ENCODE peak calls at places on chromosomes 11 and 22, in ten cellular contexts. P is AG09309; C is endothelial cell of umbilical vein; R is lower leg skin; H is fibroblast of the aortic adventitia; O is brain microvascular endothelial cell; Y is fibroblast of pulmonary artery; T is CD8-positive, alpha-beta T cell; Z is SK-N-SH; K is cardiac muscle cell. U is an unnamed sample.

GRCh38 chr11:26537341-26537740 is 34.7 kb downstream of the MUC15 start:
- DNase-seq in R (no peak), C (no peak), T (no peak), P (no peak), Y (no peak), O (no peak), K (no peak), Z (no peak), H (no peak), U (no peak)

GRCh38 chr11:44754876-44755552 is 28.3 kb downstream of the TSPAN18 start:
- DNase-seq in H (no peak), R (no peak), P (no peak), K (no peak), O (no peak), C (no peak), T (no peak), Z (peak), Y (no peak), U (no peak)

GRCh38 chr11:10375280-10376048 is 70.6 kb downstream of the ADM start:
- DNase-seq in K (no peak), C (no peak), H (peak), T (no peak), O (peak), R (no peak), Z (no peak), P (peak), Y (peak), U (peak)

GRCh38 chr11:76380977-76381719 is at the start of the genes GVQW3 and THAP12:
- DNase-seq in O (peak), Y (peak), C (peak), R (peak), K (peak), T (peak), H (peak), Z (peak), P (peak), U (peak)

GRCh38 chr11:130244851-130245250 is 69.9 kb downstream of the ZBTB44 start:
- DNase-seq in C (no peak), T (no peak), K (no peak), R (no peak), H (no peak), O (no peak), Z (no peak), Y (no peak), P (no peak), U (no peak)

GRCh38 chr22:49449377-49449776 is 378.3 kb downstream of the BRD1 start:
- DNase-seq in O (no peak), H (no peak), T (no peak), R (no peak), P (no peak), K (no peak), Y (no peak), Z (no peak), C (no peak), U (no peak)

GRCh38 chr11:59550368-59550841 is 39.1 kb downstream of the OR4D9 start:
- DNase-seq in Y (peak), O (peak), Z (peak), R (peak), P (peak), C (peak), T (peak), K (peak), H (peak), U (peak)

GRCh38 chr11:102771351-102771750 is 9.1 kb downstream of the MMP10 start:
- DNase-seq in R (no peak), H (no peak), K (no peak), Z (no peak), P (no peak), O (no peak), T (no peak), C (no peak), Y (no peak), U (no peak)

GRCh38 chr11:114340311-114341131 is 44.3 kb downstream of the NNMT start:
- DNase-seq in Y (peak), P (peak), Z (peak), R (peak), C (peak), O (peak), T (peak), K (peak), H (peak), U (peak)

GRCh38 chr11:57323503-57324153 is 1.1 kb downstream of the TNKS1BP1 start:
- DNase-seq in R (no peak), Z (no peak), H (peak), T (no peak), C (peak), Y (peak), K (no peak), P (no peak), O (peak), U (no peak)

GRCh38 chr11:122670131-122670530 is 14.6 kb downstream of the UBASH3B start:
- DNase-seq in T (no peak), C (no peak), H (no peak), R (no peak), Z (no peak), O (no peak), K (no peak), P (no peak), Y (no peak), U (no peak)
- H3K4me3 ChIP-seq in T (no peak), C (no peak), H (no peak), R (no peak), Z (no peak), O (no peak), K (no peak), P (no peak), Y (no peak), U (no peak)

DNA sequence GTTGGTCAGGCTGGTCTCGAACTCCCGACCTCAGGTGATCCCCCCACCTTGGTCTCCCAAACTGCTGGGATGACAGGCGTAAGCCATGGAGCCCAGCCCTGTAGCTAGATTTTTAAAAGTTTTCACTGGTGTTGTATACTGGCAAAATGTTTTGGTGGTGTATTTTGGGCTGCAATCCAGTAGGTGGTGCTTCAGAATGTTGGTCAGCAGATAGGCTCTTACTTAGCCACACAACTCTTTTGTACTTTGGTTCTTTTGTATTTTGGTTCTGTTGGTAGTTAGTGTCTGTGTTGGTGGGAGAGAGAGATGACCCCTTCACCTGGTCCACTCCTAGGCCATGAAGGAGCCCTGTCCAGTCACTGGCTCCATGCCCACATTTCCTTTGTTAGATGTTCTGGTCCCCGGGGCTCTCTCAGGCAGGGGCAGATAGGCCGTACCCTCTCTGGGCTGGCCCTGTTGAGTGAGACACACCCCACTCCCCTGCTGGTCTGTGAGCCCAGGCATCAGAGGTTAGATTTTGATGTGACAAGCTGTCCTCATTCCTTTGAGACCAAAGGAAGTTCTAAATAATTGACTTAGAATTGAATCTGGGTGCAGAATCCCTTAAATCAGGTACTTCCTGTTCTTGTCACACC is 123.8 kb downstream of the DDX10 start:
- DNase-seq in H (peak), K (peak), T (no peak), Z (no peak), P (peak), R (no peak), C (peak), O (peak), Y (peak), U (peak)
- TF ChIP-seq CTCF in H (peak), K (peak), T (no peak), Z (peak), P (peak), R (no peak), C (peak), O (peak), Y (peak), U (peak)

GRCh38 chr22:38312261-38312800 is 4.9 kb downstream of the CSNK1E start:
- DNase-seq in T (no peak), P (no peak), Y (no peak), Z (no peak), H (no peak), C (no peak), R (no peak), O (no peak), K (no peak), U (no peak)

GRCh38 chr22:38314992-38315800 is 2.0 kb downstream of the CSNK1E start:
- DNase-seq in C (peak), Z (no peak), H (peak), K (no peak), P (no peak), T (peak), Y (no peak), O (no peak), R (no peak), U (peak)

GRCh38 chr22:38313384-38313955 is 3.8 kb downstream of the CSNK1E start:
- DNase-seq in C (peak), K (no peak), T (peak), Y (peak), Z (no peak), P (peak), R (no peak), H (peak), O (peak), U (peak)

GRCh38 chr22:38315801-38316339 is 1.4 kb downstream of the CSNK1E start:
- DNase-seq in H (peak), Y (no peak), Z (no peak), R (no peak), O (no peak), P (no peak), K (no peak), C (no peak), T (peak), U (no peak)

GRCh38 chr22:38314140-38314991 is 2.9 kb downstream of the CSNK1E start:
- DNase-seq in P (no peak), T (no peak), R (no peak), O (no peak), K (no peak), Z (no peak), Y (peak), C (peak), H (peak), U (peak)
- H3K4me3 ChIP-seq in P (peak), T (no peak), R (no peak), O (peak), K (peak), Z (peak), Y (peak), C (peak), H (peak), U (peak)

DNA sequence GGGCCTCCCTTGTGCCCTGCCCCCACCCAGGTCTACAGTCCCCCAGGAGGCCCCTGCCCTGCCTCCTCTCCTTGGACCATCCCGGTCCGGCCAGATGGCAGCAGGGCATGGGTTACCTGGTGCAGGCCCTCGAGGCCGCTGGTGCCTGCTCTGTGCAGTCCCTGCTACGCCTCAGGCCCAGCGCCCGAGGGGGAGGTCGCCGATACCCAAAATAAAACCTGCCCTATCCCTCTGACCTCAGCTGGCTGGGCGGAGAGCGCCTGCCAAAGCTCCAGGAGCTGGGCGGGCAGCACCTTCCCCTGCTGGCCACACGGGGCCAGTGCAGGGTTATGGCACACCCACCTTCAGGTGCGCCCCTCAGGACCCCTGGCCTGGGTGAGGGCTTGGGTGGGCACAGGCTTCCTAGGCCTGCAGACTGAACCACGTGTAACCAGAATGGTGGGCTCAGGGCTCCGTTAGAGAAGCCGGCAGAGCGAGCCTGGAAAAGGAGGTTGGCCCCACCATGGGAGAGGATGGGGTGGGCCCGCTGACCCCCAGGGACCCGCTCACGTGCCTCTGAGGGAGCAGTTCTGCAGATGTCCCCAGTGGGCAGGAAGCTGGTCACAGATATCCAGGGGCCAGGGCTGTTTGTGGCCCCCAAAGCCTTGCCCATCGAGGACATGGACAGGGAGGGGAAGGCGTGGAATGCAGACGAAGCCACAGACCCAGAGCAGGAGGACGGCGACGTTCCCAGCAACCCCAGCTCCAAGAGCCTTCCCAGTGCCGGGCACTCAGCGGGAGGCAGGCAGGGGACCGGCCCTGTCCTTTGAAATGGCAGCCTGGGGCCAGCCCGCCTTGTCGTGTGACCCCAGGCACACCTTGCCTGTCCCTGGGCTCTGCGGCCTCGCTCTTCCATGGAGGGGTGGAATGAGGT is 1.7 kb upstream of the TNNT3 start:
- DNase-seq in P (no peak), C (no peak), H (no peak), T (no peak), K (no peak), Z (peak), R (no peak), O (no peak), Y (no peak), U (peak)
- TF ChIP-seq CTCF in P (peak), C (peak), H (peak), T (peak), K (peak), Z (peak), R (no peak), O (peak), Y (peak), U (peak)